ENCODE peak calls at places on chromosomes 4 and X, in ten cellular contexts. K is B cell, S is HFF-Myc, G is lower lobe of right lung, O is ovary, R is choroid plexus epithelial cell, Y is RWPE1, F is colonic mucosa, E is suprapubic skin, Z is tibial nerve. U is an unnamed sample.
A peak's percentile ranks its signal among the peaks of the same experiment; 100 is the strongest.

GRCh38 chr4:2931765-2932560 is 31.2 kb downstream of the NOP14 start:
- DNase-seq in R (no peak), F (peak; percentile 50), O (no peak), S (no peak), G (peak; percentile 89), E (peak; percentile 74), K (peak; percentile 91), Z (peak; percentile 44), Y (no peak), U (peak; percentile 79)

GRCh38 chr4:69718376-69719293 is 41.8 kb downstream of the SULT1B1 start:
- DNase-seq in Z (no peak), K (no peak), Y (peak; percentile 30), G (no peak), E (no peak), R (peak; percentile 64), F (no peak), S (no peak), O (no peak), U (no peak)

GRCh38 chr4:71300964-71301363 is 37.9 kb upstream of the SLC4A4 start:
- DNase-seq in Y (no peak), E (peak; percentile 57), S (no peak), G (no peak), O (no peak), F (peak; percentile 58), K (no peak), R (no peak), Z (no peak), U (no peak)

GRCh38 chrX:112820364-112821308 is 20.0 kb downstream of the AMOT start:
- DNase-seq in Y (no peak), K (no peak), Z (no peak), R (no peak), F (peak; percentile 35), O (no peak), G (no peak), E (no peak), S (no peak), U (no peak)

GRCh38 chr4:15765910-15766703 is 12.0 kb upstream of the CD38 start:
- DNase-seq in O (no peak), Y (no peak), S (no peak), E (no peak), R (peak; percentile 22), K (no peak), G (no peak), F (peak; percentile 27), Z (no peak), U (no peak)

GRCh38 chr4:148565801-148566200 is 123.6 kb upstream of the NR3C2 start:
- DNase-seq in F (no peak), Y (no peak), R (peak; percentile 2), G (no peak), E (no peak), S (no peak), K (no peak), Z (no peak), O (no peak), U (no peak)

GRCh38 chrX:153226344-153227190 is 47.5 kb downstream of the MAGEA1 start:
- DNase-seq in Y (peak; percentile 87), S (peak; percentile 27), Z (peak; percentile 29), K (no peak), F (peak; percentile 25), R (peak; percentile 67), E (no peak), G (peak; percentile 86), O (peak; percentile 44), U (no peak)

GRCh38 chr4:105555409-105555808 is 3.0 kb downstream of the ARHGEF38 start:
- DNase-seq in Z (no peak), E (no peak), R (no peak), S (no peak), G (no peak), F (no peak), O (no peak), Y (no peak), K (no peak), U (no peak)

GRCh38 chr4:71187399-71188196 is 151.2 kb upstream of the SLC4A4 start:
- DNase-seq in O (peak; percentile 32), F (peak; percentile 66), R (no peak), Y (no peak), E (no peak), S (no peak), G (peak; percentile 50), K (no peak), Z (no peak), U (peak; percentile 44)

DNA sequence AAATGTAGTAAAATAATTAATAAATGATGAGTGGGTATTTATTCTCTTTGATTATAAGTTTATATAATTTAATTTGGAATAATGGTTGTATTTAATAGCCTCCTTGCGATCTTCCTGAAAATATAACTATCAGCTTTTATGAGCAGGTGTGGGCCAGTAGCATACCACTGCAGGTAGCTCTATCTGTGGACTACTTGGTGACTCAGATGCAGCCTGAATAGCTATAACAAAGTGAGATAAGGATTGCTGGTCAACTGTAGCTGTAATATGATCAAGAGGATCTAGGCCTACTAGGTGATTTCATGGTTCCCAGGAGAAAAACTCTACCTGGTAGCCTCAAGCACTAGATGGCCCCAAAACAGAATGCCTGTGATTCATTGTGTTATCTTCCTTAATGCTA is 47.1 kb upstream of the BMP15 start:
- DNase-seq in E (no peak), G (no peak), K (no peak), F (no peak), Y (no peak), O (no peak), Z (no peak), S (no peak), R (no peak), U (no peak)
- TF ChIP-seq CTCF in E (no peak), G (no peak), K (no peak), F (no peak), Y (no peak), O (no peak), Z (no peak), S (no peak), R (no peak), U (no peak)

DNA sequence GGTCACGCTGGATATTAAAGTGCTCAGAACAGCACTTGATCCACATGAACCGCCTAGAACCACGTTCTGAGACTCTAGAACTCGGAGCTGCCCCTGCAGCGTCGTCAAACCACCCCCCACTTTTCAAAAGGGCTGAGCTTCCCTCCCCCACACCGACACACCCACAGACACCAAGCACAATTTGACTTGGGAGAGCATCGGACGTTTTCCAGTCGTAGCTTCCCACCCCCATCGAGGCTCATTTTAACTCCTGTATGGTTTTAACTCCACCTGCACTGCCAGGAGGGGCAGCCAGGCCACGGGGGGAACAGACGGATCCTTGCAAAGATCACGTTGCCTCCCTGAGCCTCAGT is 26.3 kb downstream of the PPP2R2C start:
- DNase-seq in O (no peak), S (no peak), Y (no peak), Z (no peak), E (no peak), G (no peak), K (no peak), F (no peak), R (no peak), U (no peak)
- TF ChIP-seq CTCF in O (no peak), S (no peak), Y (no peak), Z (no peak), E (no peak), G (no peak), K (no peak), F (no peak), R (no peak), U (no peak)

GRCh38 chrX:47859686-47860085 is 23.0 kb downstream of the ZNF81 start:
- DNase-seq in E (no peak), G (no peak), O (no peak), S (no peak), Z (no peak), R (no peak), F (no peak), K (no peak), Y (no peak), U (no peak)

GRCh38 chrX:47849776-47850175 is 13.1 kb downstream of the ZNF81 start:
- DNase-seq in O (no peak), R (no peak), G (no peak), Z (no peak), F (no peak), Y (no peak), S (no peak), E (no peak), K (no peak), U (no peak)

DNA sequence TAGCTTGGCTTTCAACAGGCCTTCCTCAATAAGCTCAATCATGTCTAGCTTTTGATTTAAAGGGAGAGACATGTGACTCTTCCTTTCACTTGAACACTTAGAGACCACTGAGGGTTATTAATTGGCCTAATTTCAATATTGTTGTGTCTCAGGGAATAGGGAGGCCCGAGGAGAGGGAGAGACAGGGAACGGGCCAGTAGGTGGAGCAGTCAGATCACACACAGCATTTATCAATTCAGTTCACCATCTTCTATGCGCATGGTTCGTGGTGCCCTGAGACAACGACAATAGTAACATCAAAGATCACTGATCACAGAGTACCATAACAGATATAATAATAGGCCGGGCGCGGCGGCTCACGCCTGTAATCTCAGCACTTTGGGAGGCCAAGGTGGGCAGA is 17.8 kb downstream of the ZNF81 start:
- DNase-seq in R (peak; percentile 55), O (peak; percentile 49), K (no peak), F (peak; percentile 53), Z (no peak), E (no peak), G (peak; percentile 29), Y (no peak), S (no peak), U (no peak)
- TF ChIP-seq CTCF in R (peak; percentile 65), O (peak; percentile 34), K (no peak), F (peak; percentile 24), Z (no peak), E (no peak), G (peak; percentile 38), Y (no peak), S (peak; percentile 38), U (peak; percentile 33)

GRCh38 chrX:41275661-41276609 is 58.0 kb upstream of the DDX3X start:
- DNase-seq in G (peak; percentile 74), O (peak; percentile 84), E (peak; percentile 71), K (no peak), Y (peak; percentile 58), F (peak; percentile 67), Z (peak; percentile 23), S (peak; percentile 20), R (peak; percentile 59), U (peak; percentile 79)
- TF ChIP-seq CTCF in G (peak; percentile 51), O (no peak), E (no peak), K (no peak), Y (peak; percentile 52), F (no peak), Z (peak; percentile 47), S (peak; percentile 37), R (peak; percentile 52), U (peak; percentile 74)

U was measured in GM13977.